ENCODE peak calls at places on chromosomes 7 and 10, in nine cellular contexts. One of them, this sample, is unnamed.

GRCh38 chr10:21212912-21213311 is 312.6 kb downstream of the SKIDA1 start:
- DNase-seq in activated CD4-positive, alpha-beta T cell treated with anti-CD3 and anti-CD28 coated beads, Interleukin-2, amount 50 U/mL, for 48 hours: no peak
- DNase-seq in T-helper 2 cell: no peak
- DNase-seq in anterior cingulate cortex: no peak
- DNase-seq in ELR: no peak
- DNase-seq in astrocyte of the hippocampus: no peak
- DNase-seq in CD8-positive, alpha-beta memory T cell: no peak
- DNase-seq in NCI-H460: no peak
- DNase-seq in colonic mucosa: no peak
- DNase-seq in this sample: no peak

GRCh38 chr7:122546496-122546895 is 152.4 kb downstream of the RNF133 start:
- DNase-seq in activated CD4-positive, alpha-beta T cell treated with anti-CD3 and anti-CD28 coated beads, Interleukin-2, amount 50 U/mL, for 48 hours: no peak
- DNase-seq in T-helper 2 cell: no peak
- DNase-seq in anterior cingulate cortex: no peak
- DNase-seq in ELR: no peak
- DNase-seq in astrocyte of the hippocampus: no peak
- DNase-seq in CD8-positive, alpha-beta memory T cell: no peak
- DNase-seq in NCI-H460: no peak
- DNase-seq in colonic mucosa: no peak
- DNase-seq in this sample: no peak

GRCh38 chr10:75827591-75827990 is 396.2 kb downstream of the LRMDA start:
- DNase-seq in activated CD4-positive, alpha-beta T cell treated with anti-CD3 and anti-CD28 coated beads, Interleukin-2, amount 50 U/mL, for 48 hours: no peak
- DNase-seq in T-helper 2 cell: no peak
- DNase-seq in anterior cingulate cortex: no peak
- DNase-seq in ELR: no peak
- DNase-seq in astrocyte of the hippocampus: no peak
- DNase-seq in CD8-positive, alpha-beta memory T cell: no peak
- DNase-seq in NCI-H460: no peak
- DNase-seq in colonic mucosa: no peak
- DNase-seq in this sample: no peak

GRCh38 chr10:68327889-68328786 is 3.7 kb upstream of the HNRNPH3 start:
- DNase-seq in activated CD4-positive, alpha-beta T cell treated with anti-CD3 and anti-CD28 coated beads, Interleukin-2, amount 50 U/mL, for 48 hours: no peak
- DNase-seq in T-helper 2 cell: no peak
- DNase-seq in anterior cingulate cortex: no peak
- DNase-seq in ELR: peak
- DNase-seq in astrocyte of the hippocampus: peak
- DNase-seq in CD8-positive, alpha-beta memory T cell: no peak
- DNase-seq in NCI-H460: peak
- DNase-seq in colonic mucosa: no peak
- DNase-seq in this sample: peak

GRCh38 chr7:44398953-44399574 is 73.7 kb upstream of the CAMK2B start:
- DNase-seq in activated CD4-positive, alpha-beta T cell treated with anti-CD3 and anti-CD28 coated beads, Interleukin-2, amount 50 U/mL, for 48 hours: no peak
- DNase-seq in T-helper 2 cell: no peak
- DNase-seq in anterior cingulate cortex: no peak
- DNase-seq in ELR: no peak
- DNase-seq in astrocyte of the hippocampus: no peak
- DNase-seq in CD8-positive, alpha-beta memory T cell: no peak
- DNase-seq in NCI-H460: no peak
- DNase-seq in colonic mucosa: no peak
- DNase-seq in this sample: no peak

GRCh38 chr7:156640257-156640948 is at the start of gene RNF32:
- DNase-seq in activated CD4-positive, alpha-beta T cell treated with anti-CD3 and anti-CD28 coated beads, Interleukin-2, amount 50 U/mL, for 48 hours: peak
- DNase-seq in T-helper 2 cell: peak
- DNase-seq in anterior cingulate cortex: peak
- DNase-seq in ELR: peak
- DNase-seq in astrocyte of the hippocampus: peak
- DNase-seq in CD8-positive, alpha-beta memory T cell: peak
- DNase-seq in NCI-H460: peak
- DNase-seq in colonic mucosa: peak
- DNase-seq in this sample: peak

GRCh38 chr7:114979388-114979787 is 57.5 kb downstream of the MDFIC start:
- DNase-seq in activated CD4-positive, alpha-beta T cell treated with anti-CD3 and anti-CD28 coated beads, Interleukin-2, amount 50 U/mL, for 48 hours: no peak
- DNase-seq in T-helper 2 cell: no peak
- DNase-seq in anterior cingulate cortex: no peak
- DNase-seq in ELR: no peak
- DNase-seq in astrocyte of the hippocampus: peak
- DNase-seq in CD8-positive, alpha-beta memory T cell: no peak
- DNase-seq in NCI-H460: no peak
- DNase-seq in colonic mucosa: no peak
- DNase-seq in this sample: no peak

GRCh38 chr7:43583424-43584199 is 704 bp downstream of the STK17A start:
- DNase-seq in activated CD4-positive, alpha-beta T cell treated with anti-CD3 and anti-CD28 coated beads, Interleukin-2, amount 50 U/mL, for 48 hours: peak
- DNase-seq in T-helper 2 cell: peak
- DNase-seq in anterior cingulate cortex: peak
- DNase-seq in ELR: peak
- DNase-seq in astrocyte of the hippocampus: peak
- DNase-seq in CD8-positive, alpha-beta memory T cell: peak
- DNase-seq in NCI-H460: peak
- DNase-seq in colonic mucosa: peak
- DNase-seq in this sample: peak

GRCh38 chr7:23020742-23021401 is 6.9 kb upstream of the HYCC1 start:
- DNase-seq in activated CD4-positive, alpha-beta T cell treated with anti-CD3 and anti-CD28 coated beads, Interleukin-2, amount 50 U/mL, for 48 hours: peak
- DNase-seq in T-helper 2 cell: no peak
- DNase-seq in anterior cingulate cortex: no peak
- DNase-seq in ELR: peak
- DNase-seq in astrocyte of the hippocampus: peak
- DNase-seq in CD8-positive, alpha-beta memory T cell: no peak
- DNase-seq in NCI-H460: peak
- DNase-seq in colonic mucosa: no peak
- DNase-seq in this sample: peak

GRCh38 chr7:54969190-54969967 is 49.4 kb upstream of the EGFR start:
- DNase-seq in activated CD4-positive, alpha-beta T cell treated with anti-CD3 and anti-CD28 coated beads, Interleukin-2, amount 50 U/mL, for 48 hours: no peak
- DNase-seq in T-helper 2 cell: no peak
- DNase-seq in anterior cingulate cortex: no peak
- DNase-seq in ELR: peak
- DNase-seq in astrocyte of the hippocampus: no peak
- DNase-seq in CD8-positive, alpha-beta memory T cell: no peak
- DNase-seq in NCI-H460: no peak
- DNase-seq in colonic mucosa: no peak
- DNase-seq in this sample: no peak

GRCh38 chr10:13276749-13277394 is 23.0 kb downstream of the PHYH start:
- DNase-seq in activated CD4-positive, alpha-beta T cell treated with anti-CD3 and anti-CD28 coated beads, Interleukin-2, amount 50 U/mL, for 48 hours: no peak
- DNase-seq in T-helper 2 cell: no peak
- DNase-seq in anterior cingulate cortex: no peak
- DNase-seq in ELR: peak
- DNase-seq in astrocyte of the hippocampus: peak
- DNase-seq in CD8-positive, alpha-beta memory T cell: no peak
- DNase-seq in NCI-H460: no peak
- DNase-seq in colonic mucosa: no peak
- DNase-seq in this sample: no peak

GRCh38 chr10:68628576-68629127 is 68.5 kb downstream of the TET1 start:
- DNase-seq in activated CD4-positive, alpha-beta T cell treated with anti-CD3 and anti-CD28 coated beads, Interleukin-2, amount 50 U/mL, for 48 hours: no peak
- DNase-seq in T-helper 2 cell: no peak
- DNase-seq in anterior cingulate cortex: no peak
- DNase-seq in ELR: no peak
- DNase-seq in astrocyte of the hippocampus: peak
- DNase-seq in CD8-positive, alpha-beta memory T cell: peak
- DNase-seq in NCI-H460: no peak
- DNase-seq in colonic mucosa: no peak
- DNase-seq in this sample: no peak

GRCh38 chr7:110326966-110327365 is 764.0 kb upstream of the LRRN3 start:
- DNase-seq in activated CD4-positive, alpha-beta T cell treated with anti-CD3 and anti-CD28 coated beads, Interleukin-2, amount 50 U/mL, for 48 hours: no peak
- DNase-seq in T-helper 2 cell: no peak
- DNase-seq in anterior cingulate cortex: no peak
- DNase-seq in ELR: no peak
- DNase-seq in astrocyte of the hippocampus: no peak
- DNase-seq in CD8-positive, alpha-beta memory T cell: no peak
- DNase-seq in NCI-H460: no peak
- DNase-seq in colonic mucosa: no peak
- DNase-seq in this sample: no peak

GRCh38 chr10:88260329-88261051 is 322.6 kb downstream of the RNLS start:
- DNase-seq in activated CD4-positive, alpha-beta T cell treated with anti-CD3 and anti-CD28 coated beads, Interleukin-2, amount 50 U/mL, for 48 hours: no peak
- DNase-seq in T-helper 2 cell: no peak
- DNase-seq in anterior cingulate cortex: no peak
- DNase-seq in ELR: no peak
- DNase-seq in astrocyte of the hippocampus: no peak
- DNase-seq in CD8-positive, alpha-beta memory T cell: no peak
- DNase-seq in NCI-H460: no peak
- DNase-seq in colonic mucosa: no peak
- DNase-seq in this sample: no peak

GRCh38 chr10:73886625-73887024 is 12.3 kb upstream of the CAMK2G start:
- DNase-seq in activated CD4-positive, alpha-beta T cell treated with anti-CD3 and anti-CD28 coated beads, Interleukin-2, amount 50 U/mL, for 48 hours: no peak
- DNase-seq in T-helper 2 cell: no peak
- DNase-seq in anterior cingulate cortex: no peak
- DNase-seq in ELR: peak
- DNase-seq in astrocyte of the hippocampus: no peak
- DNase-seq in CD8-positive, alpha-beta memory T cell: no peak
- DNase-seq in NCI-H460: no peak
- DNase-seq in colonic mucosa: no peak
- DNase-seq in this sample: no peak

GRCh38 chr10:119768455-119769094 is 42.7 kb downstream of the INPP5F start:
- DNase-seq in activated CD4-positive, alpha-beta T cell treated with anti-CD3 and anti-CD28 coated beads, Interleukin-2, amount 50 U/mL, for 48 hours: no peak
- DNase-seq in T-helper 2 cell: no peak
- DNase-seq in anterior cingulate cortex: no peak
- DNase-seq in ELR: peak
- DNase-seq in astrocyte of the hippocampus: no peak
- DNase-seq in CD8-positive, alpha-beta memory T cell: no peak
- DNase-seq in NCI-H460: no peak
- DNase-seq in colonic mucosa: no peak
- DNase-seq in this sample: no peak

This sample was measured in AG08396.